ENCODE peak calls at places on chromosomes 5 and 9, in six cellular contexts. One of them, this sample, is unnamed.

GRCh38 chr9:75490326-75490725 is 400.1 kb upstream of the PCSK5 start:
- DNase-seq in ovary: no peak
- DNase-seq in uterus: no peak
- DNase-seq in heart left ventricle: peak; percentile 38
- DNase-seq in adrenal gland: no peak
- DNase-seq in breast epithelium: no peak
- DNase-seq in this sample: no peak

GRCh38 chr5:37839441-37840035 is 303 bp downstream of the GDNF start:
- DNase-seq in ovary: peak; percentile 75
- DNase-seq in uterus: peak; percentile 50
- DNase-seq in heart left ventricle: peak; percentile 25
- DNase-seq in adrenal gland: peak; percentile 50
- DNase-seq in breast epithelium: no peak
- DNase-seq in this sample: no peak

GRCh38 chr5:146906803-146907202 is 28.2 kb upstream of the PPP2R2B start:
- DNase-seq in ovary: no peak
- DNase-seq in uterus: no peak
- DNase-seq in heart left ventricle: no peak
- DNase-seq in adrenal gland: no peak
- DNase-seq in breast epithelium: no peak
- DNase-seq in this sample: no peak

GRCh38 chr5:66884589-66885228 is 288.5 kb downstream of the MAST4 start:
- DNase-seq in ovary: no peak
- DNase-seq in uterus: no peak
- DNase-seq in heart left ventricle: no peak
- DNase-seq in adrenal gland: no peak
- DNase-seq in breast epithelium: no peak
- DNase-seq in this sample: no peak

GRCh38 chr5:14528926-14529325 is 52.7 kb upstream of the OTULINL start:
- DNase-seq in ovary: no peak
- DNase-seq in uterus: no peak
- DNase-seq in heart left ventricle: no peak
- DNase-seq in adrenal gland: no peak
- DNase-seq in breast epithelium: no peak
- DNase-seq in this sample: no peak

GRCh38 chr9:89883401-89884341 is 278.9 kb downstream of the GADD45G start:
- DNase-seq in ovary: no peak
- DNase-seq in uterus: no peak
- DNase-seq in heart left ventricle: no peak
- DNase-seq in adrenal gland: no peak
- DNase-seq in breast epithelium: peak; percentile 12
- DNase-seq in this sample: peak; percentile 70

GRCh38 chr5:53884844-53885243 is 324.4 kb downstream of the NDUFS4 start:
- DNase-seq in ovary: no peak
- DNase-seq in uterus: no peak
- DNase-seq in heart left ventricle: no peak
- DNase-seq in adrenal gland: no peak
- DNase-seq in breast epithelium: no peak
- DNase-seq in this sample: no peak

GRCh38 chr9:92097997-92098482 is 17.2 kb downstream of the SPTLC1 start:
- DNase-seq in ovary: peak; percentile 71
- DNase-seq in uterus: peak; percentile 47
- DNase-seq in heart left ventricle: peak; percentile 48
- DNase-seq in adrenal gland: peak; percentile 94
- DNase-seq in breast epithelium: peak; percentile 90
- DNase-seq in this sample: peak; percentile 85

GRCh38 chr5:42830924-42831323 is 19.2 kb upstream of the SELENOP start:
- DNase-seq in ovary: no peak
- DNase-seq in uterus: no peak
- DNase-seq in heart left ventricle: no peak
- DNase-seq in adrenal gland: no peak
- DNase-seq in breast epithelium: no peak
- DNase-seq in this sample: no peak

GRCh38 chr5:89729623-89730390 is 679.7 kb downstream of the CETN3 start:
- DNase-seq in ovary: no peak
- DNase-seq in uterus: no peak
- DNase-seq in heart left ventricle: no peak
- DNase-seq in adrenal gland: no peak
- DNase-seq in breast epithelium: no peak
- DNase-seq in this sample: no peak

GRCh38 chr5:150565868-150566267 is 57.9 kb downstream of the NDST1 start:
- DNase-seq in ovary: no peak
- DNase-seq in uterus: no peak
- DNase-seq in heart left ventricle: no peak
- DNase-seq in adrenal gland: no peak
- DNase-seq in breast epithelium: no peak
- DNase-seq in this sample: no peak

GRCh38 chr5:149108651-149109280 is 32.5 kb upstream of the ABLIM3 start:
- DNase-seq in ovary: no peak
- DNase-seq in uterus: no peak
- DNase-seq in heart left ventricle: no peak
- DNase-seq in adrenal gland: no peak
- DNase-seq in breast epithelium: no peak
- DNase-seq in this sample: no peak

GRCh38 chr9:130542038-130542437 is 37.3 kb upstream of the FUBP3 start:
- DNase-seq in ovary: no peak
- DNase-seq in uterus: no peak
- DNase-seq in heart left ventricle: no peak
- DNase-seq in adrenal gland: no peak
- DNase-seq in breast epithelium: no peak
- DNase-seq in this sample: no peak

GRCh38 chr5:77791356-77791755 is 15.2 kb upstream of the TBCA start:
- DNase-seq in ovary: no peak
- DNase-seq in uterus: no peak
- DNase-seq in heart left ventricle: no peak
- DNase-seq in adrenal gland: no peak
- DNase-seq in breast epithelium: no peak
- DNase-seq in this sample: no peak

GRCh38 chr5:125050926-125051325 is 304.5 kb upstream of the ZNF608 start:
- DNase-seq in ovary: no peak
- DNase-seq in uterus: no peak
- DNase-seq in heart left ventricle: no peak
- DNase-seq in adrenal gland: no peak
- DNase-seq in breast epithelium: no peak
- DNase-seq in this sample: no peak

GRCh38 chr5:143752165-143752564 is 59.8 kb upstream of the HMHB1 start:
- DNase-seq in ovary: no peak
- DNase-seq in uterus: no peak
- DNase-seq in heart left ventricle: no peak
- DNase-seq in adrenal gland: no peak
- DNase-seq in breast epithelium: no peak
- DNase-seq in this sample: no peak

GRCh38 chr9:5425006-5425628 is 12.6 kb downstream of the PLGRKT start:
- DNase-seq in ovary: no peak
- DNase-seq in uterus: no peak
- DNase-seq in heart left ventricle: no peak
- DNase-seq in adrenal gland: no peak
- DNase-seq in breast epithelium: no peak
- DNase-seq in this sample: no peak

GRCh38 chr9:112044183-112044582 is 130.9 kb downstream of the SUSD1 start:
- DNase-seq in ovary: no peak
- DNase-seq in uterus: no peak
- DNase-seq in heart left ventricle: no peak
- DNase-seq in adrenal gland: no peak
- DNase-seq in breast epithelium: no peak
- DNase-seq in this sample: no peak

GRCh38 chr9:15513335-15513734 is 2.6 kb upstream of the PSIP1 start:
- DNase-seq in ovary: no peak
- DNase-seq in uterus: no peak
- DNase-seq in heart left ventricle: no peak
- DNase-seq in adrenal gland: no peak
- DNase-seq in breast epithelium: no peak
- DNase-seq in this sample: no peak

GRCh38 chr9:35847786-35848185 is 18.8 kb downstream of the TMEM8B start:
- DNase-seq in ovary: peak; percentile 0
- DNase-seq in uterus: no peak
- DNase-seq in heart left ventricle: no peak
- DNase-seq in adrenal gland: no peak
- DNase-seq in breast epithelium: no peak
- DNase-seq in this sample: no peak

GRCh38 chr9:136499935-136500910 is 17.4 kb upstream of the SEC16A start:
- DNase-seq in ovary: no peak
- DNase-seq in uterus: no peak
- DNase-seq in heart left ventricle: no peak
- DNase-seq in adrenal gland: no peak
- DNase-seq in breast epithelium: no peak
- DNase-seq in this sample: no peak

GRCh38 chr5:14872070-14872989 is 752 bp upstream of the ANKH start:
- DNase-seq in ovary: peak; percentile 79
- DNase-seq in uterus: peak; percentile 58
- DNase-seq in heart left ventricle: peak; percentile 84
- DNase-seq in adrenal gland: peak; percentile 60
- DNase-seq in breast epithelium: peak; percentile 56
- DNase-seq in this sample: peak; percentile 88

GRCh38 chr5:38809388-38810359 is 36.1 kb upstream of the OSMR start:
- DNase-seq in ovary: peak; percentile 86
- DNase-seq in uterus: peak; percentile 79
- DNase-seq in heart left ventricle: peak; percentile 86
- DNase-seq in adrenal gland: peak; percentile 81
- DNase-seq in breast epithelium: peak; percentile 82
- DNase-seq in this sample: peak; percentile 89

GRCh38 chr5:103829585-103829984 is 267.0 kb upstream of the NUDT12 start:
- DNase-seq in ovary: no peak
- DNase-seq in uterus: no peak
- DNase-seq in heart left ventricle: no peak
- DNase-seq in adrenal gland: no peak
- DNase-seq in breast epithelium: no peak
- DNase-seq in this sample: no peak

GRCh38 chr9:75850459-75851200 is 39.8 kb upstream of the PCSK5 start:
- DNase-seq in ovary: no peak
- DNase-seq in uterus: no peak
- DNase-seq in heart left ventricle: no peak
- DNase-seq in adrenal gland: no peak
- DNase-seq in breast epithelium: no peak
- DNase-seq in this sample: no peak

GRCh38 chr5:138544171-138545134 is 1.4 kb upstream of the ETF1 start:
- DNase-seq in ovary: peak; percentile 55
- DNase-seq in uterus: no peak
- DNase-seq in heart left ventricle: no peak
- DNase-seq in adrenal gland: peak; percentile 51
- DNase-seq in breast epithelium: no peak
- DNase-seq in this sample: no peak
- TF ChIP-seq POLR2A in ovary: no peak
- TF ChIP-seq POLR2A in uterus: no peak
- TF ChIP-seq POLR2A in heart left ventricle: no peak
- TF ChIP-seq POLR2A in adrenal gland: no peak
- TF ChIP-seq POLR2A in breast epithelium: no peak
- TF ChIP-seq POLR2A in this sample: no peak

DNA sequence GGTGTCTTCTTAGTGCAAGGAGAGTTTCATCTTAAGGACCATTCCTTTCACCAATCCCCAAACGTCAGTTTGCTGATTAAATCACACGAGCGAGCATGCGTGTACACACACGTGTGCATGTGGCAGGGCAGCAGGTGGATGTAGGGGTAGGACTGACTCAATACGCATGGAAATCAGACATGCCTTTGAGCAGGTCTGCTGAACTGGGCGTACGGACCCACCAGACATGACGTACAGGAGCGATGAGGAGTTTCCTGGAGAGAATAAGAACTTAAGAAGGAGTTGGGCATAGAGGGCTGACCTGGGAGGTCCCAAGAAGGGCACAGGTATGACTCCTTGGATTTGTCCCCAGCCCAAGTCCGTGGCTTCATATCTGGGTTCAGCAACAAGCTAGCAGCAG is 170.0 kb downstream of the FGF18 start:
- DNase-seq in ovary: no peak
- DNase-seq in uterus: no peak
- DNase-seq in heart left ventricle: no peak
- DNase-seq in adrenal gland: no peak
- DNase-seq in breast epithelium: no peak
- DNase-seq in this sample: peak; percentile 44
- H3K36me3 ChIP-seq in ovary: no peaks in the 10 kb centered on the region
- H3K36me3 ChIP-seq in uterus: no peaks in the 10 kb centered on the region
- H3K36me3 ChIP-seq in heart left ventricle: no peaks in the 10 kb centered on the region
- H3K36me3 ChIP-seq in adrenal gland: no peaks in the 10 kb centered on the region
- H3K36me3 ChIP-seq in breast epithelium: no peaks in the 10 kb centered on the region
- H3K36me3 ChIP-seq in this sample: no peaks in the 10 kb centered on the region

GRCh38 chr5:177005619-177006264 is 837 bp downstream of the UIMC1 start:
- DNase-seq in ovary: peak; percentile 80
- DNase-seq in uterus: peak; percentile 76
- DNase-seq in heart left ventricle: peak; percentile 76
- DNase-seq in adrenal gland: peak; percentile 70
- DNase-seq in breast epithelium: no peak
- DNase-seq in this sample: no peak

GRCh38 chr5:177004961-177005360 is 1.6 kb downstream of the UIMC1 start:
- DNase-seq in ovary: no peak
- DNase-seq in uterus: no peak
- DNase-seq in heart left ventricle: no peak
- DNase-seq in adrenal gland: no peak
- DNase-seq in breast epithelium: no peak
- DNase-seq in this sample: peak; percentile 49

GRCh38 chr5:177003649-177004048 is 2.9 kb downstream of the UIMC1 start:
- DNase-seq in ovary: no peak
- DNase-seq in uterus: no peak
- DNase-seq in heart left ventricle: no peak
- DNase-seq in adrenal gland: no peak
- DNase-seq in breast epithelium: no peak
- DNase-seq in this sample: no peak

GRCh38 chr5:177008716-177009115 is 2.1 kb upstream of the UIMC1 start:
- DNase-seq in ovary: no peak
- DNase-seq in uterus: no peak
- DNase-seq in heart left ventricle: no peak
- DNase-seq in adrenal gland: no peak
- DNase-seq in breast epithelium: no peak
- DNase-seq in this sample: no peak

DNA sequence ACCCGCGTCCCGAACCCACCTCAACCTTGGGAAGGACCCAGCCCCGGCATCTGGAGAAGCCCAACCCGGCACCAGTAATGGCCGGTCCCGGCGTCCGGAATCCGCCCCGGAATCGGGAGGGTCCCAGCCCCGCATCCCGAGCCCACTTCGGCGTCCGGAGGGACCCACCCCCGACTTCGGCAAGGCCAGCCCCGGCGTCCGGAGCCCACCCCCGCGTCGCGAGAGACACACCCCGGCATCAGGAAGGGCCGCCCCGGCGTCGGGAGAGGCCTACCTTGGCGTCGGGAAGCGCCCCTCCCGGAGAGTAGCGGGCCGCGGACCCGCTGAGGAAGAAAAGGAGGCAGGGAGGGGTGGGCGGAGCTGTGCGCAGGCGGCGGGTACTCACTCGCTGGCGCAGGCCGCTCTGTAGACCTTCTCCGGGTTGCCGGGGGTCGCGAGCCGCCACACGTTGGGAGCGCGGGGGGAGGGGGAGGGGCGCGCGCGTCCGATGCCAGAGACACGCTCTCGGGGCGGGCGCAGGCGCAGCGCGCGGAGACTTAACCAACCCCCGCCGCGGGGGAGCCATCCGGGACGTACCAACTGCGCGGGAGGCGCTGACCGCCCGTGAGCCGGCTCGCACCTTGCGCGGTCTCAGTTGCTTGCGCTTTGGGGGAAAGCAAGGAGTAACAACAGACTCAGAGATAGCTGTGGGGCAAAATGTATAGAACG is at the start of gene UIMC1:
- DNase-seq in ovary: peak; percentile 94
- DNase-seq in uterus: peak; percentile 90
- DNase-seq in heart left ventricle: peak; percentile 92
- DNase-seq in adrenal gland: peak; percentile 90
- DNase-seq in breast epithelium: peak; percentile 90
- DNase-seq in this sample: peak; percentile 95
- TF ChIP-seq POLR2A in ovary: peak; percentile 34
- TF ChIP-seq POLR2A in uterus: peak; percentile 63
- TF ChIP-seq POLR2A in heart left ventricle: no peak
- TF ChIP-seq POLR2A in adrenal gland: no peak
- TF ChIP-seq POLR2A in breast epithelium: peak; percentile 45
- TF ChIP-seq POLR2A in this sample: no peak

GRCh38 chr9:99860266-99860665 is 38.6 kb downstream of the NR4A3 start:
- DNase-seq in ovary: no peak
- DNase-seq in uterus: no peak
- DNase-seq in heart left ventricle: no peak
- DNase-seq in adrenal gland: no peak
- DNase-seq in breast epithelium: no peak
- DNase-seq in this sample: no peak
- H3K36me3 ChIP-seq in ovary: no peaks in the 10 kb centered on the region
- H3K36me3 ChIP-seq in uterus: no peaks in the 10 kb centered on the region
- H3K36me3 ChIP-seq in heart left ventricle: no peaks in the 10 kb centered on the region
- H3K36me3 ChIP-seq in adrenal gland: no peaks in the 10 kb centered on the region
- H3K36me3 ChIP-seq in breast epithelium: no peaks in the 10 kb centered on the region
- H3K36me3 ChIP-seq in this sample: no peaks in the 10 kb centered on the region